ENCODE peak calls at places on chromosomes 4 and X, in four cellular contexts. Z, U, V and H are unnamed samples.

GRCh38 chrX:140180585-140180984 is 215.3 kb upstream of the CXorf66 start:
- DNase-seq in Z (no peak), U (no peak), V (peak), H (no peak)

GRCh38 chrX:150582338-150582948 is 14.0 kb downstream of the MTM1 start:
- DNase-seq in Z (no peak), U (no peak), V (no peak), H (no peak)

GRCh38 chrX:16786139-16786790 is at the start of gene TXLNG:
- DNase-seq in Z (peak), U (peak), V (peak), H (peak)

GRCh38 chrX:10722804-10723364 is 102.5 kb upstream of the MID1 start:
- DNase-seq in Z (peak), U (peak), V (peak), H (no peak)

GRCh38 chrX:146887020-146887419 is 72.5 kb upstream of the CXorf51A start:
- DNase-seq in Z (peak), U (no peak), V (no peak), H (no peak)

GRCh38 chr4:182276214-182277109 is 33.3 kb downstream of the TENM3 start:
- DNase-seq in Z (no peak), U (no peak), V (no peak), H (no peak)

GRCh38 chrX:45840411-45840950 is 639.8 kb upstream of the DIPK2B start:
- DNase-seq in Z (no peak), U (no peak), V (no peak), H (no peak)

GRCh38 chr4:182730791-182731190 is 186.4 kb downstream of the DCTD start:
- DNase-seq in Z (no peak), U (no peak), V (no peak), H (no peak)

GRCh38 chrX:72238721-72239475 is at the start of gene ERCC6L:
- DNase-seq in Z (peak), U (peak), V (peak), H (peak)

GRCh38 chr4:150385606-150386005 is 196.3 kb upstream of the MAB21L2 start:
- DNase-seq in Z (no peak), U (no peak), V (peak), H (no peak)

GRCh38 chr4:98094118-98094517 is 49.2 kb downstream of the STPG2 start:
- DNase-seq in Z (no peak), U (no peak), V (no peak), H (no peak)

GRCh38 chr4:46506876-46507275 is 116.9 kb upstream of the GABRA2 start:
- DNase-seq in Z (no peak), U (no peak), V (no peak), H (no peak)

GRCh38 chr4:60042941-60043340 is 1157.2 kb upstream of the ADGRL3 start:
- DNase-seq in Z (no peak), U (no peak), V (no peak), H (no peak)

GRCh38 chrX:7233632-7234406 is 85.9 kb upstream of the PUDP start:
- DNase-seq in Z (no peak), U (no peak), V (no peak), H (no peak)

GRCh38 chr4:11446156-11446811 is 17.6 kb upstream of the HS3ST1 start:
- DNase-seq in Z (no peak), U (no peak), V (peak), H (no peak)

GRCh38 chr4:72666910-72667309 is 97.9 kb upstream of the ADAMTS3 start:
- DNase-seq in Z (no peak), U (no peak), V (no peak), H (no peak)

GRCh38 chr4:72670521-72670920 is 101.5 kb upstream of the ADAMTS3 start:
- DNase-seq in Z (no peak), U (no peak), V (no peak), H (no peak)

GRCh38 chr4:72665376-72665978 is 96.5 kb upstream of the ADAMTS3 start:
- DNase-seq in Z (no peak), U (no peak), V (no peak), H (no peak)
- H3K27ac ChIP-seq in Z (no peak), U (no peak), V (no peak), H (no peak)

GRCh38 chr4:4726051-4726450 is 133.4 kb upstream of the MSX1 start:
- DNase-seq in Z (no peak), U (peak), V (no peak), H (no peak)
- TF ChIP-seq CTCF in Z (no peak), U (no peak), V (peak), H (no peak)

DNA sequence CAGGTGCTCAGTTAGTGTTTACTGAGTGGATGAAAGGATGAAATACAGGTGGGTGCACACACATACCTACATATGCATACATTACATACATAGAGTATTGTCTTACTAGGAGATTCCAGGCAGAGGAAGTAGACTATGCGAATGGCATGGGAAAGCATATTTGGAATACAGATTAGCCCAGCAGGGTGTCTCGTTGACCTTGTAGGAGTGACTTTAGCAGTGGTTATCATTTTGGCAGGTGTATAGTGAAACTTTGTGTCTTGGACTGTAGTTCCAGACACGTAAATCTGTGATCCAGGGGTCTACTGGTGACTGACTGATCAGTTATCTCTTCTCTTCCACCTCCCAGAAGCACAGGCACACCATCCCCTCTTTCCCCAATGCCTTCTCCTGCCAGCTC is 86.3 kb downstream of the KLHL8 start:
- DNase-seq in Z (no peak), U (no peak), V (no peak), H (no peak)
- H3K27ac ChIP-seq in Z (no peak), U (no peak), V (no peak), H (no peak)

DNA sequence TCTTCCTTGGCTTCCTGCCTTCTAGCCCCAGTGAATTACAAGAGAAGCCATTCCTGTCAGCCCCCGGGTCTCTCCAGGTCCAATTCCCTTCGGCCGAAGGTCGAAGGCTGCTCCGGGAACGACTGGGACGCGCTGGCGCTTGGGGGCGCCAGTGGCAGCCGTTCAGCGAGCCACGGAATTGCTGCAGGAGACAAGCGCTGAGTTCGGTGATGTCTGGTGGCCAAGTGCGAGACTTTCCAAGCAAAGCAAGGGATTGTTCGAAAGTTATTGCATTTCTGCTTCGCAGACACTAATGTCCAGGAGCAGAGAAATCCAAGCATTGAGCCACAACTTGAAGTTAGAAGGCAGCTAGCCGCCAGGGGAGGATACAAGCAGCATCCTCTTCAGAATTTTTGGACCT is 1.1 kb upstream of the DKK2 start:
- DNase-seq in Z (no peak), U (no peak), V (no peak), H (peak)
- TF ChIP-seq CTCF in Z (peak), U (no peak), V (peak), H (no peak)

GRCh38 chr4:15034071-15034764 is 31.9 kb downstream of the CPEB2 start:
- DNase-seq in Z (no peak), U (no peak), V (no peak), H (no peak)

GRCh38 chr4:15037923-15038541 is 35.8 kb downstream of the CPEB2 start:
- DNase-seq in Z (no peak), U (no peak), V (no peak), H (no peak)

GRCh38 chr4:15031197-15031596 is 28.9 kb downstream of the CPEB2 start:
- DNase-seq in Z (no peak), U (no peak), V (peak), H (no peak)

GRCh38 chr4:15031993-15032660 is 29.8 kb downstream of the CPEB2 start:
- DNase-seq in Z (no peak), U (no peak), V (peak), H (peak)

GRCh38 chr4:15035152-15035551 is 32.9 kb downstream of the CPEB2 start:
- DNase-seq in Z (no peak), U (no peak), V (no peak), H (no peak)
- H3K27ac ChIP-seq in Z (peak), U (no peak), V (no peak), H (no peak)

GRCh38 chr4:83591730-83592129 is 55.8 kb downstream of the GPAT3 start:
- DNase-seq in Z (no peak), U (no peak), V (no peak), H (no peak)
- TF ChIP-seq CTCF in Z (no peak), U (no peak), V (no peak), H (no peak)